ENCODE peak calls at places on chromosomes 6 and 20, in nine cellular contexts. One of them, this sample, is unnamed.

GRCh38 chr6:143176090-143177021 is 115.7 kb downstream of the AIG1 start:
- DNase-seq in NCI-H2171: no peak
- DNase-seq in effector CD4-positive, alpha-beta T cell: no peak
- DNase-seq in stimulated activated effector memory CD8-positive, alpha-beta T cell treated with anti-CD3 and anti-CD28 coated beads, Interleukin-12 subunit alpha, Interleukin-12 subunit beta, amount 100 ng/mL, for 72 hours: no peak
- DNase-seq in WERI-Rb-1: no peak
- DNase-seq in Peyer's patch: no peak
- DNase-seq in fibroblast of the conjunctiva: peak
- DNase-seq in small intestine: no peak
- DNase-seq in A172: peak
- DNase-seq in this sample: peak

GRCh38 chr6:167703347-167703746 is 123.4 kb upstream of the AFDN start:
- DNase-seq in A172: no peak
- DNase-seq in fibroblast of the conjunctiva: no peak
- DNase-seq in WERI-Rb-1: no peak
- DNase-seq in NCI-H2171: no peak
- DNase-seq in small intestine: no peak
- DNase-seq in stimulated activated effector memory CD8-positive, alpha-beta T cell treated with anti-CD3 and anti-CD28 coated beads, Interleukin-12 subunit alpha, Interleukin-12 subunit beta, amount 100 ng/mL, for 72 hours: no peak
- DNase-seq in Peyer's patch: no peak
- DNase-seq in effector CD4-positive, alpha-beta T cell: no peak
- DNase-seq in this sample: no peak

GRCh38 chr20:62508641-62509051 is 32.9 kb upstream of the GATA5 start:
- DNase-seq in effector CD4-positive, alpha-beta T cell: no peak
- DNase-seq in NCI-H2171: no peak
- DNase-seq in fibroblast of the conjunctiva: no peak
- DNase-seq in A172: peak
- DNase-seq in stimulated activated effector memory CD8-positive, alpha-beta T cell treated with anti-CD3 and anti-CD28 coated beads, Interleukin-12 subunit alpha, Interleukin-12 subunit beta, amount 100 ng/mL, for 72 hours: no peak
- DNase-seq in WERI-Rb-1: no peak
- DNase-seq in Peyer's patch: no peak
- DNase-seq in small intestine: peak
- DNase-seq in this sample: no peak

GRCh38 chr6:28240517-28240916 is 11.6 kb downstream of the ZKSCAN4 start:
- DNase-seq in WERI-Rb-1: no peak
- DNase-seq in Peyer's patch: no peak
- DNase-seq in fibroblast of the conjunctiva: no peak
- DNase-seq in stimulated activated effector memory CD8-positive, alpha-beta T cell treated with anti-CD3 and anti-CD28 coated beads, Interleukin-12 subunit alpha, Interleukin-12 subunit beta, amount 100 ng/mL, for 72 hours: no peak
- DNase-seq in A172: no peak
- DNase-seq in small intestine: no peak
- DNase-seq in NCI-H2171: no peak
- DNase-seq in effector CD4-positive, alpha-beta T cell: no peak
- DNase-seq in this sample: no peak

GRCh38 chr6:137193256-137194070 is 20.0 kb upstream of the IL22RA2 start:
- DNase-seq in A172: no peak
- DNase-seq in small intestine: no peak
- DNase-seq in WERI-Rb-1: no peak
- DNase-seq in Peyer's patch: no peak
- DNase-seq in stimulated activated effector memory CD8-positive, alpha-beta T cell treated with anti-CD3 and anti-CD28 coated beads, Interleukin-12 subunit alpha, Interleukin-12 subunit beta, amount 100 ng/mL, for 72 hours: no peak
- DNase-seq in effector CD4-positive, alpha-beta T cell: no peak
- DNase-seq in fibroblast of the conjunctiva: no peak
- DNase-seq in NCI-H2171: no peak
- DNase-seq in this sample: no peak

GRCh38 chr20:52204136-52204535 is 12.6 kb upstream of the ZFP64 start:
- DNase-seq in effector CD4-positive, alpha-beta T cell: no peak
- DNase-seq in small intestine: no peak
- DNase-seq in stimulated activated effector memory CD8-positive, alpha-beta T cell treated with anti-CD3 and anti-CD28 coated beads, Interleukin-12 subunit alpha, Interleukin-12 subunit beta, amount 100 ng/mL, for 72 hours: no peak
- DNase-seq in WERI-Rb-1: no peak
- DNase-seq in Peyer's patch: no peak
- DNase-seq in fibroblast of the conjunctiva: no peak
- DNase-seq in NCI-H2171: no peak
- DNase-seq in A172: peak
- DNase-seq in this sample: no peak

GRCh38 chr6:141513830-141514229 is 618.9 kb upstream of the GJE1 start:
- DNase-seq in effector CD4-positive, alpha-beta T cell: no peak
- DNase-seq in WERI-Rb-1: no peak
- DNase-seq in NCI-H2171: no peak
- DNase-seq in A172: no peak
- DNase-seq in Peyer's patch: no peak
- DNase-seq in stimulated activated effector memory CD8-positive, alpha-beta T cell treated with anti-CD3 and anti-CD28 coated beads, Interleukin-12 subunit alpha, Interleukin-12 subunit beta, amount 100 ng/mL, for 72 hours: no peak
- DNase-seq in small intestine: peak
- DNase-seq in fibroblast of the conjunctiva: no peak
- DNase-seq in this sample: no peak

GRCh38 chr6:40244684-40245083 is 310.4 kb upstream of the MOCS1 start:
- DNase-seq in fibroblast of the conjunctiva: no peak
- DNase-seq in stimulated activated effector memory CD8-positive, alpha-beta T cell treated with anti-CD3 and anti-CD28 coated beads, Interleukin-12 subunit alpha, Interleukin-12 subunit beta, amount 100 ng/mL, for 72 hours: no peak
- DNase-seq in NCI-H2171: no peak
- DNase-seq in A172: no peak
- DNase-seq in effector CD4-positive, alpha-beta T cell: no peak
- DNase-seq in small intestine: no peak
- DNase-seq in WERI-Rb-1: no peak
- DNase-seq in Peyer's patch: no peak
- DNase-seq in this sample: no peak

GRCh38 chr20:20369353-20370086 is 1.6 kb downstream of the INSM1 start:
- DNase-seq in Peyer's patch: no peak
- DNase-seq in effector CD4-positive, alpha-beta T cell: no peak
- DNase-seq in stimulated activated effector memory CD8-positive, alpha-beta T cell treated with anti-CD3 and anti-CD28 coated beads, Interleukin-12 subunit alpha, Interleukin-12 subunit beta, amount 100 ng/mL, for 72 hours: no peak
- DNase-seq in WERI-Rb-1: peak
- DNase-seq in small intestine: peak
- DNase-seq in A172: no peak
- DNase-seq in fibroblast of the conjunctiva: no peak
- DNase-seq in NCI-H2171: peak
- DNase-seq in this sample: no peak

GRCh38 chr6:142842423-142843261 is 102.3 kb downstream of the HIVEP2 start:
- DNase-seq in WERI-Rb-1: no peak
- DNase-seq in Peyer's patch: no peak
- DNase-seq in A172: peak
- DNase-seq in effector CD4-positive, alpha-beta T cell: peak
- DNase-seq in small intestine: no peak
- DNase-seq in fibroblast of the conjunctiva: no peak
- DNase-seq in NCI-H2171: no peak
- DNase-seq in stimulated activated effector memory CD8-positive, alpha-beta T cell treated with anti-CD3 and anti-CD28 coated beads, Interleukin-12 subunit alpha, Interleukin-12 subunit beta, amount 100 ng/mL, for 72 hours: no peak
- DNase-seq in this sample: no peak

GRCh38 chr6:142378138-142378875 is 76.5 kb downstream of the ADGRG6 start:
- DNase-seq in stimulated activated effector memory CD8-positive, alpha-beta T cell treated with anti-CD3 and anti-CD28 coated beads, Interleukin-12 subunit alpha, Interleukin-12 subunit beta, amount 100 ng/mL, for 72 hours: no peak
- DNase-seq in NCI-H2171: peak
- DNase-seq in effector CD4-positive, alpha-beta T cell: no peak
- DNase-seq in small intestine: no peak
- DNase-seq in Peyer's patch: no peak
- DNase-seq in A172: peak
- DNase-seq in fibroblast of the conjunctiva: peak
- DNase-seq in WERI-Rb-1: no peak
- DNase-seq in this sample: peak

GRCh38 chr20:60024801-60025200 is 66.6 kb downstream of the CDH26 start:
- DNase-seq in Peyer's patch: no peak
- DNase-seq in fibroblast of the conjunctiva: no peak
- DNase-seq in A172: no peak
- DNase-seq in effector CD4-positive, alpha-beta T cell: no peak
- DNase-seq in NCI-H2171: no peak
- DNase-seq in WERI-Rb-1: no peak
- DNase-seq in stimulated activated effector memory CD8-positive, alpha-beta T cell treated with anti-CD3 and anti-CD28 coated beads, Interleukin-12 subunit alpha, Interleukin-12 subunit beta, amount 100 ng/mL, for 72 hours: no peak
- DNase-seq in small intestine: no peak
- DNase-seq in this sample: no peak

GRCh38 chr6:30171677-30172471 is 8.5 kb downstream of the TRIM15 start:
- DNase-seq in stimulated activated effector memory CD8-positive, alpha-beta T cell treated with anti-CD3 and anti-CD28 coated beads, Interleukin-12 subunit alpha, Interleukin-12 subunit beta, amount 100 ng/mL, for 72 hours: no peak
- DNase-seq in Peyer's patch: no peak
- DNase-seq in small intestine: no peak
- DNase-seq in fibroblast of the conjunctiva: no peak
- DNase-seq in A172: no peak
- DNase-seq in NCI-H2171: no peak
- DNase-seq in WERI-Rb-1: peak
- DNase-seq in effector CD4-positive, alpha-beta T cell: no peak
- DNase-seq in this sample: no peak

GRCh38 chr6:37587776-37588744 is 88.4 kb upstream of the CCDC167 start:
- DNase-seq in WERI-Rb-1: peak
- DNase-seq in stimulated activated effector memory CD8-positive, alpha-beta T cell treated with anti-CD3 and anti-CD28 coated beads, Interleukin-12 subunit alpha, Interleukin-12 subunit beta, amount 100 ng/mL, for 72 hours: no peak
- DNase-seq in A172: no peak
- DNase-seq in small intestine: no peak
- DNase-seq in effector CD4-positive, alpha-beta T cell: no peak
- DNase-seq in fibroblast of the conjunctiva: no peak
- DNase-seq in NCI-H2171: peak
- DNase-seq in Peyer's patch: no peak
- DNase-seq in this sample: no peak

GRCh38 chr20:46406986-46407670 is 713 bp upstream of the ELMO2 start:
- DNase-seq in NCI-H2171: peak
- DNase-seq in stimulated activated effector memory CD8-positive, alpha-beta T cell treated with anti-CD3 and anti-CD28 coated beads, Interleukin-12 subunit alpha, Interleukin-12 subunit beta, amount 100 ng/mL, for 72 hours: peak
- DNase-seq in fibroblast of the conjunctiva: no peak
- DNase-seq in small intestine: peak
- DNase-seq in Peyer's patch: peak
- DNase-seq in A172: peak
- DNase-seq in WERI-Rb-1: peak
- DNase-seq in effector CD4-positive, alpha-beta T cell: peak
- DNase-seq in this sample: no peak

GRCh38 chr20:41287327-41287726 is 30.2 kb downstream of the ZHX3 start:
- DNase-seq in A172: peak
- DNase-seq in effector CD4-positive, alpha-beta T cell: no peak
- DNase-seq in WERI-Rb-1: no peak
- DNase-seq in NCI-H2171: no peak
- DNase-seq in Peyer's patch: no peak
- DNase-seq in small intestine: no peak
- DNase-seq in stimulated activated effector memory CD8-positive, alpha-beta T cell treated with anti-CD3 and anti-CD28 coated beads, Interleukin-12 subunit alpha, Interleukin-12 subunit beta, amount 100 ng/mL, for 72 hours: no peak
- DNase-seq in fibroblast of the conjunctiva: peak
- DNase-seq in this sample: no peak

GRCh38 chr6:128598561-128598960 is 78.2 kb upstream of the PTPRK start:
- DNase-seq in small intestine: no peak
- DNase-seq in stimulated activated effector memory CD8-positive, alpha-beta T cell treated with anti-CD3 and anti-CD28 coated beads, Interleukin-12 subunit alpha, Interleukin-12 subunit beta, amount 100 ng/mL, for 72 hours: no peak
- DNase-seq in A172: no peak
- DNase-seq in effector CD4-positive, alpha-beta T cell: no peak
- DNase-seq in WERI-Rb-1: no peak
- DNase-seq in fibroblast of the conjunctiva: no peak
- DNase-seq in NCI-H2171: no peak
- DNase-seq in Peyer's patch: no peak
- DNase-seq in this sample: no peak

GRCh38 chr6:111743859-111744692 is 129.2 kb downstream of the FYN start:
- DNase-seq in effector CD4-positive, alpha-beta T cell: no peak
- DNase-seq in NCI-H2171: no peak
- DNase-seq in stimulated activated effector memory CD8-positive, alpha-beta T cell treated with anti-CD3 and anti-CD28 coated beads, Interleukin-12 subunit alpha, Interleukin-12 subunit beta, amount 100 ng/mL, for 72 hours: no peak
- DNase-seq in fibroblast of the conjunctiva: peak
- DNase-seq in WERI-Rb-1: no peak
- DNase-seq in small intestine: no peak
- DNase-seq in Peyer's patch: no peak
- DNase-seq in A172: no peak
- DNase-seq in this sample: no peak

GRCh38 chr20:11235058-11235457 is 561.3 kb upstream of the JAG1 start:
- DNase-seq in A172: peak
- DNase-seq in WERI-Rb-1: no peak
- DNase-seq in fibroblast of the conjunctiva: no peak
- DNase-seq in Peyer's patch: no peak
- DNase-seq in stimulated activated effector memory CD8-positive, alpha-beta T cell treated with anti-CD3 and anti-CD28 coated beads, Interleukin-12 subunit alpha, Interleukin-12 subunit beta, amount 100 ng/mL, for 72 hours: no peak
- DNase-seq in NCI-H2171: no peak
- DNase-seq in effector CD4-positive, alpha-beta T cell: no peak
- DNase-seq in small intestine: no peak
- DNase-seq in this sample: no peak

GRCh38 chr6:167575201-167575696 is 250.4 kb downstream of the TTLL2 start:
- DNase-seq in stimulated activated effector memory CD8-positive, alpha-beta T cell treated with anti-CD3 and anti-CD28 coated beads, Interleukin-12 subunit alpha, Interleukin-12 subunit beta, amount 100 ng/mL, for 72 hours: no peak
- DNase-seq in NCI-H2171: no peak
- DNase-seq in WERI-Rb-1: no peak
- DNase-seq in effector CD4-positive, alpha-beta T cell: no peak
- DNase-seq in A172: no peak
- DNase-seq in small intestine: no peak
- DNase-seq in fibroblast of the conjunctiva: no peak
- DNase-seq in Peyer's patch: peak
- DNase-seq in this sample: no peak

GRCh38 chr20:61983965-61984364 is 81.7 kb downstream of the TAF4 start:
- DNase-seq in stimulated activated effector memory CD8-positive, alpha-beta T cell treated with anti-CD3 and anti-CD28 coated beads, Interleukin-12 subunit alpha, Interleukin-12 subunit beta, amount 100 ng/mL, for 72 hours: no peak
- DNase-seq in A172: no peak
- DNase-seq in WERI-Rb-1: no peak
- DNase-seq in small intestine: no peak
- DNase-seq in Peyer's patch: no peak
- DNase-seq in effector CD4-positive, alpha-beta T cell: no peak
- DNase-seq in fibroblast of the conjunctiva: no peak
- DNase-seq in NCI-H2171: no peak
- DNase-seq in this sample: no peak

GRCh38 chr6:88983532-88983931 is 20.1 kb upstream of the RNGTT start:
- DNase-seq in WERI-Rb-1: peak
- DNase-seq in NCI-H2171: no peak
- DNase-seq in effector CD4-positive, alpha-beta T cell: no peak
- DNase-seq in stimulated activated effector memory CD8-positive, alpha-beta T cell treated with anti-CD3 and anti-CD28 coated beads, Interleukin-12 subunit alpha, Interleukin-12 subunit beta, amount 100 ng/mL, for 72 hours: no peak
- DNase-seq in small intestine: peak
- DNase-seq in fibroblast of the conjunctiva: peak
- DNase-seq in Peyer's patch: no peak
- DNase-seq in A172: peak
- DNase-seq in this sample: no peak

GRCh38 chr20:31839782-31840487 is 5.5 kb downstream of the FOXS1 start:
- DNase-seq in Peyer's patch: no peak
- DNase-seq in NCI-H2171: no peak
- DNase-seq in small intestine: no peak
- DNase-seq in WERI-Rb-1: no peak
- DNase-seq in stimulated activated effector memory CD8-positive, alpha-beta T cell treated with anti-CD3 and anti-CD28 coated beads, Interleukin-12 subunit alpha, Interleukin-12 subunit beta, amount 100 ng/mL, for 72 hours: no peak
- DNase-seq in fibroblast of the conjunctiva: no peak
- DNase-seq in A172: no peak
- DNase-seq in effector CD4-positive, alpha-beta T cell: no peak
- DNase-seq in this sample: no peak

GRCh38 chr20:53070714-53071392 is 98.7 kb downstream of the TSHZ2 start:
- DNase-seq in fibroblast of the conjunctiva: no peak
- DNase-seq in WERI-Rb-1: no peak
- DNase-seq in NCI-H2171: no peak
- DNase-seq in effector CD4-positive, alpha-beta T cell: no peak
- DNase-seq in stimulated activated effector memory CD8-positive, alpha-beta T cell treated with anti-CD3 and anti-CD28 coated beads, Interleukin-12 subunit alpha, Interleukin-12 subunit beta, amount 100 ng/mL, for 72 hours: no peak
- DNase-seq in small intestine: peak
- DNase-seq in A172: peak
- DNase-seq in Peyer's patch: no peak
- DNase-seq in this sample: no peak

GRCh38 chr6:136007355-136007754 is 155.9 kb downstream of the PDE7B start:
- DNase-seq in small intestine: no peak
- DNase-seq in fibroblast of the conjunctiva: no peak
- DNase-seq in NCI-H2171: no peak
- DNase-seq in Peyer's patch: no peak
- DNase-seq in A172: no peak
- DNase-seq in effector CD4-positive, alpha-beta T cell: no peak
- DNase-seq in WERI-Rb-1: no peak
- DNase-seq in stimulated activated effector memory CD8-positive, alpha-beta T cell treated with anti-CD3 and anti-CD28 coated beads, Interleukin-12 subunit alpha, Interleukin-12 subunit beta, amount 100 ng/mL, for 72 hours: no peak
- DNase-seq in this sample: no peak

GRCh38 chr6:108862479-108863191 is 14.4 kb downstream of the ARMC2 start:
- DNase-seq in fibroblast of the conjunctiva: no peak
- DNase-seq in small intestine: no peak
- DNase-seq in A172: no peak
- DNase-seq in stimulated activated effector memory CD8-positive, alpha-beta T cell treated with anti-CD3 and anti-CD28 coated beads, Interleukin-12 subunit alpha, Interleukin-12 subunit beta, amount 100 ng/mL, for 72 hours: no peak
- DNase-seq in effector CD4-positive, alpha-beta T cell: no peak
- DNase-seq in WERI-Rb-1: no peak
- DNase-seq in NCI-H2171: no peak
- DNase-seq in Peyer's patch: no peak
- DNase-seq in this sample: no peak

GRCh38 chr6:124226396-124226795 is 422.7 kb downstream of the NKAIN2 start:
- DNase-seq in effector CD4-positive, alpha-beta T cell: no peak
- DNase-seq in NCI-H2171: no peak
- DNase-seq in stimulated activated effector memory CD8-positive, alpha-beta T cell treated with anti-CD3 and anti-CD28 coated beads, Interleukin-12 subunit alpha, Interleukin-12 subunit beta, amount 100 ng/mL, for 72 hours: no peak
- DNase-seq in fibroblast of the conjunctiva: peak
- DNase-seq in small intestine: no peak
- DNase-seq in Peyer's patch: no peak
- DNase-seq in WERI-Rb-1: no peak
- DNase-seq in A172: peak
- DNase-seq in this sample: no peak

This sample was measured in AG09319.